ENCODE peak calls at places on chromosome 6, in four cellular contexts. One of them, this sample, is unnamed.

GRCh38 chr6:68975064-68975463 is 340.0 kb downstream of the ADGRB3 start:
- DNase-seq in A549: no peak
- DNase-seq in ovary: no peak
- DNase-seq in CD8-positive, alpha-beta memory T cell: no peak
- DNase-seq in this sample: no peak

GRCh38 chr6:35055906-35056305 is 85.2 kb downstream of the TCP11 start:
- DNase-seq in A549: no peak
- DNase-seq in ovary: no peak
- DNase-seq in CD8-positive, alpha-beta memory T cell: no peak
- DNase-seq in this sample: no peak

GRCh38 chr6:30002871-30003270 is 58.2 kb upstream of the POLR1H start:
- DNase-seq in A549: no peak
- DNase-seq in ovary: no peak
- DNase-seq in CD8-positive, alpha-beta memory T cell: no peak
- DNase-seq in this sample: no peak

GRCh38 chr6:143911028-143911427 is 46.8 kb downstream of the ZC2HC1B start:
- DNase-seq in A549: no peak
- DNase-seq in ovary: no peak
- DNase-seq in CD8-positive, alpha-beta memory T cell: no peak
- DNase-seq in this sample: no peak

GRCh38 chr6:29907637-29908340 is 34.5 kb upstream of the HLA-A start:
- DNase-seq in A549: no peak
- DNase-seq in ovary: no peak
- DNase-seq in CD8-positive, alpha-beta memory T cell: no peak
- DNase-seq in this sample: no peak

GRCh38 chr6:99013145-99013544 is 65.4 kb upstream of the FBXL4 start:
- DNase-seq in A549: no peak
- DNase-seq in ovary: no peak
- DNase-seq in CD8-positive, alpha-beta memory T cell: no peak
- DNase-seq in this sample: no peak

GRCh38 chr6:7424967-7425807 is 35.6 kb downstream of the RIOK1 start:
- DNase-seq in A549: peak; percentile 29
- DNase-seq in ovary: no peak
- DNase-seq in CD8-positive, alpha-beta memory T cell: no peak
- DNase-seq in this sample: no peak

GRCh38 chr6:80343511-80343910 is 237.0 kb downstream of the BCKDHB start:
- DNase-seq in A549: no peak
- DNase-seq in ovary: no peak
- DNase-seq in CD8-positive, alpha-beta memory T cell: no peak
- DNase-seq in this sample: no peak

GRCh38 chr6:56887086-56887485 is 67.8 kb upstream of the BEND6 start:
- DNase-seq in A549: no peak
- DNase-seq in ovary: no peak
- DNase-seq in CD8-positive, alpha-beta memory T cell: no peak
- DNase-seq in this sample: no peak

GRCh38 chr6:40714576-40715500 is 127.7 kb upstream of the LRFN2 start:
- DNase-seq in A549: peak; percentile 18
- DNase-seq in ovary: no peak
- DNase-seq in CD8-positive, alpha-beta memory T cell: no peak
- DNase-seq in this sample: no peak

GRCh38 chr6:73308712-73309533 is 45.2 kb downstream of the DPPA5 start:
- DNase-seq in A549: peak; percentile 44
- DNase-seq in ovary: no peak
- DNase-seq in CD8-positive, alpha-beta memory T cell: no peak
- DNase-seq in this sample: no peak

GRCh38 chr6:121439456-121440250 is 4.2 kb downstream of the GJA1 start:
- DNase-seq in A549: no peak
- DNase-seq in ovary: no peak
- DNase-seq in CD8-positive, alpha-beta memory T cell: no peak
- DNase-seq in this sample: no peak

GRCh38 chr6:31978831-31979230 is 3.0 kb upstream of the C4A start:
- DNase-seq in A549: no peak
- DNase-seq in ovary: no peak
- DNase-seq in CD8-positive, alpha-beta memory T cell: no peak
- DNase-seq in this sample: no peak

GRCh38 chr6:85404497-85405174 is 45.2 kb upstream of the NT5E start:
- DNase-seq in A549: peak; percentile 65
- DNase-seq in ovary: peak; percentile 29
- DNase-seq in CD8-positive, alpha-beta memory T cell: no peak
- DNase-seq in this sample: no peak

DNA sequence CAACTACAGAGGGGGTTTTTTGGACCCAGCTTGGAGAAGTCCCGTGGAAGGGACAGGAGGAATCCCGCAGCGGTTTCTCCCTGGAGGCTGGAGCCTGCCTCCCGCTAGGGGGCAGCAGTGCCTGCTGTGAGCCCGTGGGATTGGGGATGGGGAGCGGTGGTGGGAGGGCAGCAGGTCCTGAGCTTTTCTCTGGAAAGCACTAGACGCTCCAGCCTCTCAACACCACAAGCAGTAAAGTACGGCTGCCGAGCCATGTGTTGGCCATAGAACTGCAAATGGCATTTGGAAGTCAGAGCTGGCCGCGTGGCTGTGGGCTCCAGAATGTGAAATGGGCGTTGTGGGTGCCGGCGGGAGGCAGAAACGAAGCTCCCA is 47.8 kb downstream of the GMPR start:
- DNase-seq in A549: peak; percentile 55
- DNase-seq in ovary: no peak
- DNase-seq in CD8-positive, alpha-beta memory T cell: no peak
- DNase-seq in this sample: no peak
- H3K27ac ChIP-seq in A549: no peak overlapping the region
- H3K27ac ChIP-seq in ovary: no peak overlapping the region
- H3K27ac ChIP-seq in CD8-positive, alpha-beta memory T cell: no peak overlapping the region
- H3K27ac ChIP-seq in this sample: no peak overlapping the region

DNA sequence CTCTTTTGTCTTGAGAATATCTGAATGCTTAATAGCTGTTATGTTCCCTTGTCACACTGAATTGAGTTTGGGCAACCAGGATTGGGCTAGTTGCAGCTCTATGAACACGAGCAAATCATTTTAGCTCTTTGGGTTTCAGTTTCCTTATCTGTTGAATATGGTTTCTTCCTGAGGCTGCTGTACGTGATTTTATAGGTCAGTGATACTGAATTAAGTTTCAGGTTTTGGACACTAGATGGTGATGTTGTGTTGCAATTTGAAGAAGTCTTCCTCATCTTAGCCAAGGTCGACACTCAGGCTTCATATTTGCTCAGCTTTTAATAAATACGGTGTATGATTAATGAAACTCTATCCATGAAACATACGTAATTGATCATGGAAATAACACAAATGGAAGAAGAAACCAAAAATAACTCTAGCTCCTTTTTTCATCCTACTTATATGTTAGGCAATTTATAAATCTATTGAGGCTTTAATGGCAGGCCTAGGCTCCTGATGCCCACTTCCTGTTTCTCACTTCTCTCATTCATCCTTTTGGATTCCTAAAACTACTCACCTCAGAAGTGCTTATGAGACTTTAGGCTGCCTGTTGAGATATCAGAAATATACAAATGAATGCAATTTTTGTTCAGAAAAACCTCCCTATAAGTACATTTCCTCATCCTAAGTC is 354.1 kb upstream of the MAP3K7 start:
- DNase-seq in A549: peak; percentile 2
- DNase-seq in ovary: no peak
- DNase-seq in CD8-positive, alpha-beta memory T cell: no peak
- DNase-seq in this sample: no peak
- H3K27ac ChIP-seq in A549: no peak overlapping the region
- H3K27ac ChIP-seq in ovary: no peak overlapping the region
- H3K27ac ChIP-seq in CD8-positive, alpha-beta memory T cell: no peak overlapping the region
- H3K27ac ChIP-seq in this sample: no peak overlapping the region

DNA sequence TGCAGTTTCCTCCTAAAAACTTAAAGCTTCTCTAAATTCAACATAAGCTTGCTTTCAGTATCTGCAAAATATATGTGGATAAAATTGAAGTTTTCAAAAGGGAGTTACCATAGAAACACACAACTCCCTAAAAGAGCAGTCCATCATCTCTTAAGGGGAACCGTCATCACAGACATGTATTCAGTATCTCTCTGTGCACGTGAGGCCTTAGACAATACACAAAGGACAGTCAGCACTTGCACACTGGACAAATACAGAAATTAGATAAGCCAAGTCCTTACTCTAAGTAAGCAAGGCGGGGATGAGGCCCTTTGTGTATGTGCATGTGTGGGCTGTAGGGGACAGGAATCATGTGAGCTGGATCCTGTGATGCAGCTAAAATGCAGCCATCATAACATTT is 136.6 kb downstream of the BACH2 start:
- DNase-seq in A549: no peak
- DNase-seq in ovary: no peak
- DNase-seq in CD8-positive, alpha-beta memory T cell: no peak
- DNase-seq in this sample: no peak
- H3K27ac ChIP-seq in A549: no peak overlapping the region
- H3K27ac ChIP-seq in ovary: no peak overlapping the region
- H3K27ac ChIP-seq in CD8-positive, alpha-beta memory T cell: no peak overlapping the region
- H3K27ac ChIP-seq in this sample: peak overlapping the region; percentile 13

GRCh38 chr6:42401605-42401935 is 50.2 kb downstream of the TRERF1 start:
- DNase-seq in A549: no peak
- DNase-seq in ovary: no peak
- DNase-seq in CD8-positive, alpha-beta memory T cell: no peak
- DNase-seq in this sample: no peak
- H3K27ac ChIP-seq in A549: peak overlapping the region; percentile 42
- H3K27ac ChIP-seq in ovary: no peak overlapping the region
- H3K27ac ChIP-seq in CD8-positive, alpha-beta memory T cell: no peak overlapping the region
- H3K27ac ChIP-seq in this sample: no peak overlapping the region

DNA sequence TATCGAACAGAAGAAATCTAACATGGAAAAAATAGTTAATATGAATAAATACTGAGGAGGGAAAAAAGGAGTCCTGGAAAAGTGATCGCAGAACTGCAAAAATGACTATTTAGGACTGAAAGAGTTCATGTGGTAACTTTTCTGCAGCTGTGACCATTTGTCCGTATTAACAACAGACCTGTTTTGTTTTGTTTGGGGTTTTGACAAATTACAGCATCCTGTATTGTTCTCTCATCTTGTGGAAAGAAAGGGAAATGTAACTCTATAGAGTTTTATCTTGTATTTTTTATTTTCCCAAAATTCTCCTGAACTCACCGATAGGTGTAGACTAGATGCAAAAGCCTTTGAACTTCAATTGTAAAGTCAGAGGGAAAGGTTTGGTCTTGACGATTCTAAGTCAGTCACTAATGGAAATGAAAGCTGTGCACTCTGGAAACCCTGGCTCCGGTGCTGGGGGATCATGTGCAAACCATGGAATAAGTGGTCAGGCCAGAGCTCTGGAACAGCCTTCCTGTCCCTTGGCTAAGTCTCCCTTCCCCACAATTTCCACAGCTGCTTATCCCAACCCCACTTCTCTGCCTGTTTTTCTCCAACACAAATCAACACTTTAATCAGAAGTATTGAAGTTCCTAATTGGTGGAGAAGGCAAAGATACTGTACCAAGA is 51.2 kb upstream of the MARCKS start:
- DNase-seq in A549: no peak
- DNase-seq in ovary: no peak
- DNase-seq in CD8-positive, alpha-beta memory T cell: no peak
- DNase-seq in this sample: no peak
- H3K27ac ChIP-seq in A549: no peak overlapping the region
- H3K27ac ChIP-seq in ovary: no peak overlapping the region
- H3K27ac ChIP-seq in CD8-positive, alpha-beta memory T cell: no peak overlapping the region
- H3K27ac ChIP-seq in this sample: peak overlapping the region; percentile 7

GRCh38 chr6:43231735-43232450 is 2.6 kb upstream of the DNPH1 start:
- DNase-seq in A549: no peak
- DNase-seq in ovary: no peak
- DNase-seq in CD8-positive, alpha-beta memory T cell: no peak
- DNase-seq in this sample: no peak

GRCh38 chr6:43226192-43226851 is 3.0 kb downstream of the DNPH1 start:
- DNase-seq in A549: no peak
- DNase-seq in ovary: no peak
- DNase-seq in CD8-positive, alpha-beta memory T cell: no peak
- DNase-seq in this sample: no peak

GRCh38 chr6:43231053-43231452 is 1.8 kb upstream of the DNPH1 start:
- DNase-seq in A549: no peak
- DNase-seq in ovary: no peak
- DNase-seq in CD8-positive, alpha-beta memory T cell: no peak
- DNase-seq in this sample: no peak

GRCh38 chr6:43228951-43229802 is at the start of gene DNPH1:
- DNase-seq in A549: peak; percentile 53
- DNase-seq in ovary: peak; percentile 81
- DNase-seq in CD8-positive, alpha-beta memory T cell: peak; percentile 68
- DNase-seq in this sample: peak; percentile 51

DNA sequence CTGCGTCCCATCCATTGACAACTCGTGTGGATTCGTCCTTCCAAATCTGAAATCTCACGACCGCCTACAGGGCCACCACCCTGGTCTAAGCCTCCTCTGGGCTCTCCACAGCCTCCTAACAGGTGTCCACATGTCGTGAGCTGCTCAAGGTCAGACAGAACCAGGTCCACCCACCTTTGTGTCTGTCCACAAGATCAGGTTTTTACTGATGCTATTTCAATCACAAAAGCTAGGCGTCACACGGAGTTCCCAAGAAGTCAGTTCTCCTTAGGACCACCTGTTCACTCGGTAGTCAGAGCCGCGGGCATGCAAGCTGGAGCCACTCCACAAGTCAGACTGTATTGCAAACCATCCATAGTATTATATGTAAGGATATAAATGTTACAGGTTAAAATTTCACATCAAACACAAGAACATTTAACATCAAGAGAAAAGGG is 540 bp upstream of the DNPH1 start:
- DNase-seq in A549: no peak
- DNase-seq in ovary: no peak
- DNase-seq in CD8-positive, alpha-beta memory T cell: no peak
- DNase-seq in this sample: no peak
- H3K27ac ChIP-seq in A549: peak overlapping the region; percentile 90
- H3K27ac ChIP-seq in ovary: no peak overlapping the region
- H3K27ac ChIP-seq in CD8-positive, alpha-beta memory T cell: no peak overlapping the region
- H3K27ac ChIP-seq in this sample: peak overlapping the region; percentile 74

This sample was measured in tibial nerve.